ENCODE peak calls at places on chromosomes 5 and 9, in nine cellular contexts. D is EH; T is stimulated activated CD8-positive, alpha-beta memory T cell treated with anti-CD3 and anti-CD28 coated beads, Interleukin-12 subunit alpha, Interleukin-12 subunit beta, amount 100 ng/mL, for 4 hours; X is AG08396; V is activated T-cell treated with anti-CD3 and anti-CD28 coated beads for 1 hour; I is GDM1; Q is ovary; B is foreskin keratinocyte; A is AG04450. P is an unnamed sample.

GRCh38 chr5:51495672-51496071 is 112.4 kb downstream of the ISL1 start:
- DNase-seq in B (peak; percentile 86), T (no peak), D (peak; percentile 87), I (no peak), X (no peak), V (no peak), Q (no peak), A (no peak), P (no peak)

GRCh38 chr5:115461506-115462290 is 82.9 kb downstream of the FEM1C start:
- DNase-seq in A (peak; percentile 46), T (no peak), X (peak; percentile 35), B (peak; percentile 99), Q (no peak), I (no peak), D (peak; percentile 88), V (no peak), P (no peak)

GRCh38 chr9:87141124-87141523 is 193.8 kb upstream of the GAS1 start:
- DNase-seq in T (no peak), D (no peak), A (no peak), I (no peak), Q (no peak), B (no peak), X (no peak), V (no peak), P (no peak)

GRCh38 chr9:15372385-15373200 is 50.1 kb upstream of the SNAPC3 start:
- DNase-seq in X (no peak), V (no peak), T (no peak), D (no peak), B (no peak), A (no peak), Q (no peak), I (no peak), P (no peak)

GRCh38 chr5:56818409-56819026 is 3.2 kb downstream of the MAP3K1 start:
- DNase-seq in T (no peak), A (no peak), V (no peak), I (no peak), X (peak; percentile 31), Q (no peak), B (no peak), D (peak; percentile 30), P (no peak)

GRCh38 chr9:126614088-126614454 is 343 bp downstream of the LMX1B start:
- DNase-seq in X (no peak), T (no peak), V (no peak), D (no peak), A (no peak), B (no peak), I (no peak), Q (no peak), P (no peak)

GRCh38 chr5:169590602-169591001 is 7.0 kb downstream of the SPDL1 start:
- DNase-seq in T (no peak), B (no peak), A (no peak), V (no peak), Q (no peak), I (no peak), D (no peak), X (no peak), P (no peak)

GRCh38 chr5:66967102-66967501 is 229.5 kb downstream of the CD180 start:
- DNase-seq in T (no peak), V (no peak), X (no peak), I (no peak), B (no peak), D (peak; percentile 86), Q (no peak), A (peak; percentile 61), P (no peak)

GRCh38 chr9:96781552-96781951 is 3.7 kb upstream of the ZNF510 start:
- DNase-seq in A (no peak), Q (no peak), D (no peak), B (no peak), V (no peak), I (no peak), T (no peak), X (no peak), P (no peak)